ENCODE peak calls at places on chromosomes 2 and 18, in eight cellular contexts. One of them, this sample, is unnamed.

GRCh38 chr2:207711750-207712487 is 479 bp downstream of the CCNYL1 start:
- DNase-seq in GM20000: peak
- DNase-seq in bronchial epithelial cell: no peak
- DNase-seq in ovary: peak
- DNase-seq in GM06990: peak
- DNase-seq in left ventricle myocardium inferior: peak
- DNase-seq in endodermal cell: no peak
- DNase-seq in AG04450: no peak
- DNase-seq in this sample: no peak

GRCh38 chr2:20138696-20139095 is 86.2 kb downstream of the SDC1 start:
- DNase-seq in GM20000: no peak
- DNase-seq in endodermal cell: no peak
- DNase-seq in bronchial epithelial cell: no peak
- DNase-seq in left ventricle myocardium inferior: no peak
- DNase-seq in ovary: no peak
- DNase-seq in GM06990: no peak
- DNase-seq in AG04450: no peak
- DNase-seq in this sample: no peak

GRCh38 chr2:129755786-129756185 is 223.7 kb upstream of the RAB6C start:
- DNase-seq in GM20000: no peak
- DNase-seq in bronchial epithelial cell: no peak
- DNase-seq in AG04450: no peak
- DNase-seq in left ventricle myocardium inferior: no peak
- DNase-seq in endodermal cell: no peak
- DNase-seq in ovary: no peak
- DNase-seq in GM06990: no peak
- DNase-seq in this sample: no peak

GRCh38 chr2:235583144-235583543 is 89.3 kb downstream of the AGAP1 start:
- DNase-seq in ovary: no peak
- DNase-seq in left ventricle myocardium inferior: no peak
- DNase-seq in GM20000: no peak
- DNase-seq in AG04450: no peak
- DNase-seq in bronchial epithelial cell: no peak
- DNase-seq in endodermal cell: no peak
- DNase-seq in GM06990: no peak
- DNase-seq in this sample: no peak

GRCh38 chr2:29942711-29943110 is 21.3 kb upstream of the ALK start:
- DNase-seq in endodermal cell: no peak
- DNase-seq in bronchial epithelial cell: no peak
- DNase-seq in left ventricle myocardium inferior: no peak
- DNase-seq in GM06990: no peak
- DNase-seq in ovary: no peak
- DNase-seq in AG04450: no peak
- DNase-seq in GM20000: no peak
- DNase-seq in this sample: peak

GRCh38 chr2:65818873-65819451 is 386.6 kb upstream of the SPRED2 start:
- DNase-seq in left ventricle myocardium inferior: no peak
- DNase-seq in AG04450: no peak
- DNase-seq in endodermal cell: no peak
- DNase-seq in bronchial epithelial cell: peak
- DNase-seq in ovary: no peak
- DNase-seq in GM20000: no peak
- DNase-seq in GM06990: no peak
- DNase-seq in this sample: peak

GRCh38 chr2:223888251-223888650 is 50.9 kb upstream of the AP1S3 start:
- DNase-seq in GM20000: no peak
- DNase-seq in AG04450: no peak
- DNase-seq in ovary: no peak
- DNase-seq in bronchial epithelial cell: no peak
- DNase-seq in left ventricle myocardium inferior: no peak
- DNase-seq in GM06990: no peak
- DNase-seq in endodermal cell: no peak
- DNase-seq in this sample: no peak

GRCh38 chr2:155546715-155547555 is 785.6 kb downstream of the NR4A2 start:
- DNase-seq in GM20000: no peak
- DNase-seq in ovary: no peak
- DNase-seq in bronchial epithelial cell: no peak
- DNase-seq in left ventricle myocardium inferior: no peak
- DNase-seq in AG04450: no peak
- DNase-seq in endodermal cell: no peak
- DNase-seq in GM06990: no peak
- DNase-seq in this sample: no peak

GRCh38 chr2:206083602-206084467 is 2.1 kb downstream of the INO80D start:
- DNase-seq in bronchial epithelial cell: peak
- DNase-seq in endodermal cell: peak
- DNase-seq in ovary: no peak
- DNase-seq in AG04450: no peak
- DNase-seq in GM06990: no peak
- DNase-seq in GM20000: peak
- DNase-seq in left ventricle myocardium inferior: no peak
- DNase-seq in this sample: no peak

GRCh38 chr2:64406407-64406774 is 47.6 kb upstream of the LGALSL start:
- DNase-seq in GM20000: no peak
- DNase-seq in bronchial epithelial cell: no peak
- DNase-seq in ovary: peak
- DNase-seq in AG04450: no peak
- DNase-seq in GM06990: no peak
- DNase-seq in left ventricle myocardium inferior: peak
- DNase-seq in endodermal cell: no peak
- DNase-seq in this sample: no peak

GRCh38 chr18:58567453-58568196 is 61.3 kb downstream of the ALPK2 start:
- DNase-seq in ovary: no peak
- DNase-seq in endodermal cell: no peak
- DNase-seq in bronchial epithelial cell: peak
- DNase-seq in GM06990: no peak
- DNase-seq in left ventricle myocardium inferior: no peak
- DNase-seq in AG04450: peak
- DNase-seq in GM20000: no peak
- DNase-seq in this sample: no peak

GRCh38 chr2:13021470-13021957 is 304.8 kb downstream of the TRIB2 start:
- DNase-seq in GM06990: no peak
- DNase-seq in bronchial epithelial cell: no peak
- DNase-seq in AG04450: no peak
- DNase-seq in left ventricle myocardium inferior: no peak
- DNase-seq in GM20000: no peak
- DNase-seq in ovary: no peak
- DNase-seq in endodermal cell: no peak
- DNase-seq in this sample: no peak

GRCh38 chr2:145649061-145649460 is 1129.1 kb upstream of the ZEB2 start:
- DNase-seq in GM06990: no peak
- DNase-seq in AG04450: no peak
- DNase-seq in endodermal cell: no peak
- DNase-seq in left ventricle myocardium inferior: no peak
- DNase-seq in bronchial epithelial cell: no peak
- DNase-seq in ovary: no peak
- DNase-seq in GM20000: no peak
- DNase-seq in this sample: no peak

GRCh38 chr2:190088917-190089316 is 26.4 kb upstream of the MSTN start:
- DNase-seq in bronchial epithelial cell: peak
- DNase-seq in endodermal cell: peak
- DNase-seq in AG04450: peak
- DNase-seq in GM06990: no peak
- DNase-seq in left ventricle myocardium inferior: no peak
- DNase-seq in ovary: peak
- DNase-seq in GM20000: peak
- DNase-seq in this sample: no peak

GRCh38 chr18:80247403-80247916 is at the start of gene PARD6G:
- DNase-seq in ovary: peak
- DNase-seq in GM20000: peak
- DNase-seq in left ventricle myocardium inferior: peak
- DNase-seq in AG04450: peak
- DNase-seq in GM06990: peak
- DNase-seq in bronchial epithelial cell: no peak
- DNase-seq in endodermal cell: peak
- DNase-seq in this sample: no peak
- TF ChIP-seq CTCF in ovary: no peak
- TF ChIP-seq CTCF in GM20000: no peak
- TF ChIP-seq CTCF in left ventricle myocardium inferior: peak
- TF ChIP-seq CTCF in AG04450: peak
- TF ChIP-seq CTCF in GM06990: no peak
- TF ChIP-seq CTCF in bronchial epithelial cell: peak
- TF ChIP-seq CTCF in endodermal cell: no peak
- TF ChIP-seq CTCF in this sample: peak

GRCh38 chr18:24731158-24731557 is 270.7 kb downstream of the HRH4 start:
- DNase-seq in left ventricle myocardium inferior: no peak
- DNase-seq in GM20000: no peak
- DNase-seq in GM06990: no peak
- DNase-seq in endodermal cell: no peak
- DNase-seq in bronchial epithelial cell: no peak
- DNase-seq in AG04450: no peak
- DNase-seq in ovary: no peak
- DNase-seq in this sample: peak

GRCh38 chr18:24731981-24732380 is 271.5 kb downstream of the HRH4 start:
- DNase-seq in left ventricle myocardium inferior: no peak
- DNase-seq in GM06990: no peak
- DNase-seq in AG04450: no peak
- DNase-seq in bronchial epithelial cell: peak
- DNase-seq in ovary: no peak
- DNase-seq in GM20000: no peak
- DNase-seq in endodermal cell: no peak
- DNase-seq in this sample: peak

GRCh38 chr18:24736686-24737085 is 276.2 kb downstream of the HRH4 start:
- DNase-seq in left ventricle myocardium inferior: no peak
- DNase-seq in GM06990: no peak
- DNase-seq in endodermal cell: no peak
- DNase-seq in bronchial epithelial cell: peak
- DNase-seq in GM20000: no peak
- DNase-seq in AG04450: no peak
- DNase-seq in ovary: no peak
- DNase-seq in this sample: peak

GRCh38 chr18:24735504-24736243 is 275.2 kb downstream of the HRH4 start:
- DNase-seq in left ventricle myocardium inferior: no peak
- DNase-seq in GM06990: no peak
- DNase-seq in AG04450: no peak
- DNase-seq in ovary: no peak
- DNase-seq in GM20000: no peak
- DNase-seq in endodermal cell: no peak
- DNase-seq in bronchial epithelial cell: no peak
- DNase-seq in this sample: peak

DNA sequence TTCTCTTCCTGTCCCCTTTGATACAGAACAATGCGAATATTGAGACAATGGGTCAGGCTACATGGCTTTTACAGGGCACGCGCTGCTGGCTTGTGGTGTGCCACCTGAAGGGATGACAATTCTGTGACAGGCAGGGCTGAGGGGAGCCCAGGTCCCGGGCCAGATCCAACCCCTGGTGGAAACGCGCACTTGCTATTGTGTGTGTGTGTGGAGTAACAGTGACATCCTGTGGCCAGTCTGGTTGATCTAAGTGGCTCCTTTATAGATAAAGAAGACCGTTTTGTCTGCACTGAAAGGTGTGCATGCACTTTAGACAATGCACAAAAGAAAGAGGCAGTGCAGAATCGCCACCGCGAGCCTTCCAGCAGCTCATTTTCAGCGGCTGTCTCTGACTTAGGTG is 273.6 kb downstream of the HRH4 start:
- DNase-seq in GM06990: no peak
- DNase-seq in endodermal cell: peak
- DNase-seq in AG04450: no peak
- DNase-seq in bronchial epithelial cell: no peak
- DNase-seq in GM20000: no peak
- DNase-seq in ovary: no peak
- DNase-seq in left ventricle myocardium inferior: no peak
- DNase-seq in this sample: peak
- TF ChIP-seq CTCF in GM06990: no peak
- TF ChIP-seq CTCF in endodermal cell: peak
- TF ChIP-seq CTCF in AG04450: no peak
- TF ChIP-seq CTCF in bronchial epithelial cell: no peak
- TF ChIP-seq CTCF in GM20000: no peak
- TF ChIP-seq CTCF in ovary: no peak
- TF ChIP-seq CTCF in left ventricle myocardium inferior: peak
- TF ChIP-seq CTCF in this sample: no peak

GRCh38 chr2:96960956-96961350 is 25.4 kb downstream of the FAM178B start:
- DNase-seq in AG04450: no peak
- DNase-seq in endodermal cell: no peak
- DNase-seq in left ventricle myocardium inferior: no peak
- DNase-seq in bronchial epithelial cell: no peak
- DNase-seq in GM20000: no peak
- DNase-seq in GM06990: no peak
- DNase-seq in ovary: no peak
- DNase-seq in this sample: no peak

GRCh38 chr2:96962567-96963203 is 23.7 kb downstream of the FAM178B start:
- DNase-seq in left ventricle myocardium inferior: no peak
- DNase-seq in AG04450: no peak
- DNase-seq in endodermal cell: no peak
- DNase-seq in bronchial epithelial cell: no peak
- DNase-seq in ovary: no peak
- DNase-seq in GM20000: no peak
- DNase-seq in GM06990: no peak
- DNase-seq in this sample: no peak

GRCh38 chr2:96964221-96964905 is 22.0 kb downstream of the FAM178B start:
- DNase-seq in endodermal cell: no peak
- DNase-seq in bronchial epithelial cell: no peak
- DNase-seq in GM20000: no peak
- DNase-seq in GM06990: no peak
- DNase-seq in AG04450: no peak
- DNase-seq in left ventricle myocardium inferior: no peak
- DNase-seq in ovary: no peak
- DNase-seq in this sample: no peak

GRCh38 chr2:96961551-96961950 is 24.8 kb downstream of the FAM178B start:
- DNase-seq in endodermal cell: no peak
- DNase-seq in left ventricle myocardium inferior: no peak
- DNase-seq in AG04450: no peak
- DNase-seq in GM06990: no peak
- DNase-seq in GM20000: no peak
- DNase-seq in ovary: no peak
- DNase-seq in bronchial epithelial cell: no peak
- DNase-seq in this sample: no peak

DNA sequence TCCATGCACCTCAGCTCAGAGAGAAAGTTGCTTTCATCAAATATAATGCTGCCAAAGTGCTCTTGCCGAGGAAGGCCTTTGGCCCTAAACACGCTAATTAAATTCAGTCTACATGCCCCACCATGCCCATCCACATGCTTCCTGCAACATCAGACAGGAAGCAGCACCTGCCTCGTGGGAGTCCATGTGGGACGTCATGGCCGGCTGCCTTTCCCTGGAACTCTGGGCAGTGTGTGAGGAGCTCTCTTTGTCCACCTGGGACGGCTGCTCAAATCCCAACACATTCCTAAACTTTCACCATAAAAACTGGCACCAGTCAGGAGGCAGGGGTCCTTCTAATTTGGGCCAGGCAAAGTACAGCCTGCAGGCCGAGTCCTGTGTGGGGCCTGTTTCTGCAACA is 23.1 kb downstream of the FAM178B start:
- DNase-seq in ovary: no peak
- DNase-seq in AG04450: no peak
- DNase-seq in GM20000: no peak
- DNase-seq in endodermal cell: no peak
- DNase-seq in bronchial epithelial cell: peak
- DNase-seq in left ventricle myocardium inferior: no peak
- DNase-seq in GM06990: no peak
- DNase-seq in this sample: no peak
- TF ChIP-seq CTCF in ovary: no peak
- TF ChIP-seq CTCF in AG04450: no peak
- TF ChIP-seq CTCF in GM20000: no peak
- TF ChIP-seq CTCF in endodermal cell: no peak
- TF ChIP-seq CTCF in bronchial epithelial cell: no peak
- TF ChIP-seq CTCF in left ventricle myocardium inferior: no peak
- TF ChIP-seq CTCF in GM06990: no peak
- TF ChIP-seq CTCF in this sample: no peak

GRCh38 chr2:136932700-136933099 is 167.4 kb downstream of the THSD7B start:
- DNase-seq in GM06990: no peak
- DNase-seq in AG04450: no peak
- DNase-seq in GM20000: peak
- DNase-seq in left ventricle myocardium inferior: no peak
- DNase-seq in bronchial epithelial cell: peak
- DNase-seq in ovary: no peak
- DNase-seq in endodermal cell: peak
- DNase-seq in this sample: no peak
- TF ChIP-seq CTCF in GM06990: peak
- TF ChIP-seq CTCF in AG04450: no peak
- TF ChIP-seq CTCF in GM20000: no peak
- TF ChIP-seq CTCF in left ventricle myocardium inferior: peak
- TF ChIP-seq CTCF in bronchial epithelial cell: peak
- TF ChIP-seq CTCF in ovary: no peak
- TF ChIP-seq CTCF in endodermal cell: peak
- TF ChIP-seq CTCF in this sample: peak

This sample was measured in esophagus muscularis mucosa.